ENCODE peak calls at places on chromosomes 5 and 9, in seven cellular contexts. L is coronary artery, J is nephron progenitor cell, O is brain microvascular endothelial cell, E is cardiac fibroblast, X is AG09309, H is glutamatergic neuron. A is an unnamed sample.

GRCh38 chr5:136159457-136159856 is 26.8 kb downstream of the SMAD5 start:
- DNase-seq in L (no peak), J (no peak), O (no peak), E (peak; percentile 45), X (no peak), H (no peak), A (no peak)

GRCh38 chr9:14271078-14271673 is 42.8 kb downstream of the NFIB start:
- DNase-seq in L (no peak), J (peak; percentile 16), O (peak; percentile 87), E (peak; percentile 87), X (no peak), H (peak; percentile 27), A (no peak)

GRCh38 chr9:3954228-3954949 is 345.5 kb downstream of the GLIS3 start:
- DNase-seq in L (no peak), J (no peak), O (no peak), E (no peak), X (no peak), H (no peak), A (no peak)

GRCh38 chr5:157473383-157474370 is 13.7 kb downstream of the NIPAL4 start:
- DNase-seq in L (no peak), J (no peak), O (peak; percentile 78), E (peak; percentile 31), X (no peak), H (no peak), A (no peak)

GRCh38 chr9:131707677-131708612 is 31.9 kb downstream of the RAPGEF1 start:
- DNase-seq in L (no peak), J (no peak), O (peak; percentile 22), E (peak; percentile 69), X (peak; percentile 37), H (no peak), A (no peak)

GRCh38 chr5:56026863-56027300 is 32.1 kb upstream of the IL6ST start:
- DNase-seq in L (no peak), J (no peak), O (peak; percentile 59), E (peak; percentile 86), X (peak; percentile 90), H (no peak), A (peak; percentile 69)

GRCh38 chr5:1014346-1014745 is 5.7 kb downstream of the NKD2 start:
- DNase-seq in L (no peak), J (no peak), O (no peak), E (no peak), X (no peak), H (peak; percentile 10), A (no peak)

GRCh38 chr5:80198399-80198798 is 57.4 kb downstream of the SERINC5 start:
- DNase-seq in L (no peak), J (no peak), O (no peak), E (peak; percentile 47), X (no peak), H (peak; percentile 24), A (no peak)

GRCh38 chr9:116641292-116642059 is 45.6 kb upstream of the TRIM32 start:
- DNase-seq in L (no peak), J (no peak), O (no peak), E (no peak), X (no peak), H (no peak), A (no peak)

GRCh38 chr5:158013939-158014338 is 155.0 kb upstream of the CLINT1 start:
- DNase-seq in L (no peak), J (peak; percentile 25), O (peak; percentile 70), E (peak; percentile 28), X (no peak), H (peak; percentile 30), A (peak; percentile 21)

GRCh38 chr9:121550569-121551512 is 51.2 kb upstream of the GGTA1 start:
- DNase-seq in L (peak; percentile 85), J (peak; percentile 95), O (peak; percentile 54), E (peak; percentile 66), X (no peak), H (peak; percentile 94), A (peak; percentile 80)

GRCh38 chr9:76296561-76297276 is 97.5 kb downstream of the RFK start:
- DNase-seq in L (no peak), J (no peak), O (no peak), E (no peak), X (no peak), H (no peak), A (no peak)

GRCh38 chr5:101103874-101104273 is 200.8 kb upstream of the ST8SIA4 start:
- DNase-seq in L (no peak), J (no peak), O (no peak), E (no peak), X (no peak), H (no peak), A (no peak)

GRCh38 chr5:21263361-21263760 is 1275.4 kb upstream of the CDH18 start:
- DNase-seq in L (no peak), J (no peak), O (peak; percentile 11), E (no peak), X (no peak), H (no peak), A (no peak)

GRCh38 chr9:104921067-104921741 is 6.8 kb downstream of the ABCA1 start:
- DNase-seq in L (no peak), J (no peak), O (no peak), E (no peak), X (no peak), H (no peak), A (no peak)

GRCh38 chr9:80836013-80836412 is 853.3 kb downstream of the TLE1 start:
- DNase-seq in L (no peak), J (no peak), O (no peak), E (no peak), X (no peak), H (no peak), A (no peak)

GRCh38 chr9:94971378-94972131 is 245.1 kb downstream of the AOPEP start:
- DNase-seq in L (no peak), J (no peak), O (no peak), E (no peak), X (no peak), H (no peak), A (no peak)

GRCh38 chr5:132466453-132467291 is 23.9 kb downstream of the IRF1 start:
- DNase-seq in L (no peak), J (no peak), O (peak; percentile 86), E (peak; percentile 54), X (no peak), H (no peak), A (peak; percentile 73)
- TF ChIP-seq CTCF in L (no peak), J (no peak), O (no peak), E (no peak), X (no peak), H (no peak), A (no peak)

GRCh38 chr5:79002374-79002773 is 17.3 kb upstream of the ARSB start:
- DNase-seq in L (no peak), J (no peak), O (no peak), E (no peak), X (no peak), H (no peak), A (no peak)

GRCh38 chr5:79011869-79012268 is 26.8 kb upstream of the ARSB start:
- DNase-seq in L (no peak), J (no peak), O (no peak), E (no peak), X (no peak), H (no peak), A (no peak)

GRCh38 chr5:79005939-79006338 is 20.8 kb upstream of the ARSB start:
- DNase-seq in L (no peak), J (no peak), O (no peak), E (no peak), X (no peak), H (no peak), A (no peak)

GRCh38 chr5:79011219-79011836 is 26.2 kb upstream of the ARSB start:
- DNase-seq in L (no peak), J (no peak), O (peak; percentile 66), E (no peak), X (peak; percentile 82), H (no peak), A (no peak)

DNA sequence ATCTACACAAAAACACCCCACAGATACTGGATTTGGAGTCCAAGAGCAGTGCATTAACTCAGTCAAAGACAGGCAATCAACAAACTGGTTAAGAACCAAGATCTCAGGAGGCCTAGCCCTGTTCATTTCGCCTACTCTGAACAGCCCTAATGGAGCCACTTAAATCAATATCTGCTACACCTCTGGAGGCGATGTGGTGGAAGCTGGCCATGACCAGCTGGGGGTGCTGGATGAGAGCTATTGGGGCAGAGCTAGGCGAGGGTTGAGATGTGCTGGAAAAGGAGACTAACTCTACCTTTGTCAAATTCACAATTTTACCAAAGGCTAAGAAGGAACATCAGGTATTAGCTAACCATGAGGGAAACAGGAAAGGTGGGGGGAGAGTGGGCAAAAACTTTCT is 23.3 kb upstream of the ARSB start:
- DNase-seq in L (no peak), J (no peak), O (no peak), E (no peak), X (no peak), H (peak; percentile 54), A (no peak)
- TF ChIP-seq CTCF in L (no peak), J (no peak), O (no peak), E (no peak), X (no peak), H (no peak), A (no peak)

DNA sequence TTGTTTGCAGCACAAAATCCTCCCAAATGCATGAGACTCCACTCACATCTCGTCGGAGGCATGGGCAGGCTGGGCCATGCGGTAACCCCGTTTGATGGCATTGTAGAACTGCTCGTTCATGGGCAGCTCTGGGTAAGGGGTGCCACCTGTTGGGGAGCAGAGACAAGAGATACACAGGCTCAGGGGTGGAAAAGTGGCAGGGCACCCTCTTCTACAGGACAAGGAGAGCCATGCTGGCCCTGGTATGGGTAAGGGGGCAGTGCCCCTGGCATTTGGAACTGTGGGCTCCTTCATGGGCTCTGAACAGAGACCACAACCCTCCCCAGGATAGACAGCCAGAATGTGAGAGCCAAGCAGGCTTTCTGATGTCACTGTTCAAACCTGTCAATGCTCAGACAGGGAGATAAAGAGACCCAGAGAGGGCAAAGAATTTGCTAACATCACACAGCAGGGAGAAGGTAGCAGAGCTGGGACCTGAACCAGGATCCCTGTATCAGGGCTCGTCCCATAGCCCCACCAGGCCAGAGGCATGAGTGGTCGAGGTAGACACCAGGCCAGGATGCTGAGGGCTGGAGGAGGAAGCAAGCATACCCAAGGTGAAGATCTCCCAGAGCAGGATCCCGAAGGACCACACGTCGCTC is 33.2 kb upstream of the CSF1R start:
- DNase-seq in L (no peak), J (no peak), O (no peak), E (no peak), X (no peak), H (no peak), A (no peak)
- TF ChIP-seq CTCF in L (no peak), J (no peak), O (peak; percentile 7), E (no peak), X (peak; percentile 5), H (no peak), A (peak; percentile 37)

DNA sequence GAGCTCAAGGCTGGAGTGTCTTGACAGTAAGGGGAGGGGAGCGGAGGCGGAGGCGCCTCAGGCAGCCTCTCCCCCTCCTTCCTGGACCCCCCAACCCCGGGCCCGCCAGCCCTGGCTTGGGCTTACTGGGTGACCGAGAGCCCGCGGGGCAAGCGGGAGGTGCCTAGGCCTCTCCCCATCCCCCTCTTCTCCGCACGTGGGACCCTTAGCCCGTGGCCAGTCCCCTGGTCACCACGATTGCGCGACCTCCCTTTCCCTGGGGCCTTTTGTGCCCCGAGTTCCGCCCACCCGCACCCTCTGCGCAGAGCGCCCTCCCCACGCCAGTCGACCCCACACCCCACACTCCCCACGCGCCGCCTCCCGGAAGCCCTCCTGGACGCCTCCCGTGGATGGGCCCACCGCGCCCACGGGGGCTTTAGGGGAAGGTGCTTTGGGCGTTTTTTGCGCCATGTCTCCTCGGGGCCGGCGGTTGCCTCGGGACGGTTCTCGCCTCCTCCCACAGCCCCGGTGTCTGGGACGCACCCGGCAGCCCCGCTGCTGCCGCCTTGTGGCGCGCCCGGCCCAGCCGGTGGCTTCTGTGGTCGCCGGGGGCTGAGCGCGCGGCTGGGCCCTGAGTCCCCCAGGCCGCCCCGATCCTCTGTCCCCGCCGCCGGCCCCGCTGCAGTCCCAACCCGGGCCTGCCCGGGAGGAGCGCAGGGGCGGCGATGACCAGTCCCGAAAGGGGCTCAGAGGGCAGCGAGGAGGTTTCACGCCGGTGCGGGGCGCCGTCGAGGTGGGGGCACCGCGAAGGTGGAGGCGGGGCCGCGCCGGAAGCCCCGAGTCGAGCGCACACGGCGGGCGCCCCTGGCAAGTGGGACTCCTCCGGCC is 3.2 kb downstream of the TOR4A start:
- DNase-seq in L (peak; percentile 70), J (peak; percentile 76), O (no peak), E (peak; percentile 51), X (no peak), H (peak; percentile 77), A (peak; percentile 67)
- TF ChIP-seq CTCF in L (no peak), J (peak; percentile 48), O (peak; percentile 56), E (peak; percentile 11), X (no peak), H (peak; percentile 40), A (peak; percentile 41)